ENCODE peak calls at places on chromosome 17, in seven cellular contexts. J is psoas muscle, K is right lobe of liver, F is adrenal gland, Q is cardiac muscle cell, O is colonic mucosa, U is astrocyte of the cerebellum. R is an unnamed sample.
A peak's percentile ranks its signal among the peaks of the same experiment; 100 is the strongest.

GRCh38 chr17:40086150-40087044 is 14.0 kb downstream of the NR1D1 start:
- DNase-seq in J (peak; percentile 87), K (peak; percentile 63), F (peak; percentile 67), Q (peak; percentile 63), O (no peak), U (no peak), R (no peak)

GRCh38 chr17:61097786-61098185 is 301.9 kb upstream of the TBX2 start:
- DNase-seq in J (no peak), K (no peak), F (no peak), Q (no peak), O (no peak), U (no peak), R (no peak)

GRCh38 chr17:56918916-56919315 is 5.1 kb upstream of the TRIM25 start:
- DNase-seq in J (no peak), K (no peak), F (no peak), Q (peak; percentile 88), O (no peak), U (no peak), R (no peak)

GRCh38 chr17:80892900-80893603 is 98.6 kb upstream of the CHMP6 start:
- DNase-seq in J (peak; percentile 83), K (no peak), F (peak; percentile 60), Q (peak; percentile 51), O (no peak), U (peak; percentile 35), R (peak; percentile 93)

GRCh38 chr17:5667871-5668270 is 83.6 kb upstream of the NLRP1 start:
- DNase-seq in J (no peak), K (no peak), F (no peak), Q (no peak), O (no peak), U (no peak), R (peak; percentile 14)

GRCh38 chr17:80751070-80751459 is 206.4 kb downstream of the RPTOR start:
- DNase-seq in J (peak; percentile 90), K (no peak), F (no peak), Q (no peak), O (no peak), U (no peak), R (no peak)

GRCh38 chr17:31216053-31216751 is 80.8 kb downstream of the OMG start:
- DNase-seq in J (no peak), K (no peak), F (no peak), Q (peak; percentile 79), O (no peak), U (peak; percentile 69), R (no peak)

GRCh38 chr17:18353541-18353940 is 9.8 kb downstream of the SHMT1 start:
- DNase-seq in J (no peak), K (no peak), F (no peak), Q (no peak), O (no peak), U (no peak), R (no peak)

GRCh38 chr17:2094891-2095535 is 40.1 kb downstream of the HIC1 start:
- DNase-seq in J (peak; percentile 75), K (peak; percentile 84), F (no peak), Q (peak; percentile 79), O (no peak), U (no peak), R (no peak)

GRCh38 chr17:11601661-11602060 is 3.4 kb downstream of the DNAH9 start:
- DNase-seq in J (no peak), K (no peak), F (no peak), Q (no peak), O (no peak), U (no peak), R (no peak)

DNA sequence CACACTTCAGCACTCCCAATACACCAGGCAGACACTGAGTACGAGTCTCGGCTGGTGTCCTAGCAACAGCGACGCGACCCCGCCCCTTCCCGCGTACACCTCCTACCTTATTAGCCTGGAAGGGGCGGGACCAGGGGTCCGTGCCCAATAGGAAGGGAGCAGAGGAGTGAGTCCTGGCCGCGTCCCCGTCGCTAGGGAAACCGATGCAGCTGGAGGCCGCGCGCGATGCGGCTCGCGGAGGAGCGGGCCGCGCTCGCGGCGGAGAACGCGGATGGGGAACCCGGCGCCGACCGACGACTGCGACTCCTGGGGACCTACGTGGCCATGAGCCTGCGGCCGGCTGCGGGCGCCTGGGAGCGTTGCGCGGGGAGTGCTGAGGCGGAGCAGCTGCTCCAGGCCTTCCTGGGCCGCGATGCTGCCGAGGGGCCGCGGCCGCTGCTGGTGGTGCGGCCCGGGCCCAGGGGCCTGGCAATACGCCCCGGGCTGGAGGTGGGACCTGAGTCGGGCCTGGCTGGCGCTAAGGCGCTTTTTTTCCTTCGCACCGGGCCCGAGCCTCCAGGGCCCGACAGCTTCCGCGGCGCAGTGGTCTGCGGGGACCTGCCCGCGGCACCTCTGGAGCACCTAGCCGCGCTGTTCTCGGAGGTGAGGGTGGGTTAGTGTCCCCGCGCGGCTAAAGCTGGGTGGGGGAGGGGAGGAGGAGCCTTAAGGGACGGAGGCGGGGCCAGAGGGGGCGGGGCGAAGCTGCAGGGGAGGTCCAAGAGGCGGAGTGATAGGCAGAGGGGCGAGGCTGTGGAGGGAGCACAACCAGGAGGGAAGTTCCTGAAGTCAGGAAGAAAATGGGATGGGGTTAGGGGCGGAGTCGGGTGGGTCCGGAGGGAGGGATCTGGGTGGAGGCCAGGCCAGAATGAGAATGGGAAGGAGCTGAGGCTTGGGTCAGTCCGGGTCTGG is at the start of gene DNAH9:
- DNase-seq in J (peak; percentile 94), K (peak; percentile 96), F (peak; percentile 99), Q (peak; percentile 77), O (peak; percentile 98), U (peak; percentile 9), R (peak; percentile 86)
- H3K4me3 ChIP-seq in J (peak within 1 kb of the TSS; percentile 56), K (peak within 1 kb of the TSS; percentile 43), F (peak within 1 kb of the TSS; percentile 77), Q (peak within 1 kb of the TSS; percentile 93), O (peak within 1 kb of the TSS; percentile 72), U (peak within 1 kb of the TSS; percentile 34), R (peak within 1 kb of the TSS; percentile 31)

GRCh38 chr17:76122411-76123126 is 18.5 kb downstream of the FOXJ1 start:
- DNase-seq in J (peak; percentile 47), K (no peak), F (no peak), Q (no peak), O (no peak), U (no peak), R (no peak)
- H3K4me3 ChIP-seq in J (no peak overlapping the region), K (no peak overlapping the region), F (no peak overlapping the region), Q (no peak overlapping the region), O (no peak overlapping the region), U (no peak overlapping the region), R (no peak overlapping the region)

GRCh38 chr17:49638818-49639217 is 39.1 kb downstream of the SPOP start:
- DNase-seq in J (no peak), K (no peak), F (no peak), Q (no peak), O (no peak), U (no peak), R (no peak)
- H3K4me3 ChIP-seq in J (peak overlapping the region; percentile 30), K (no peak overlapping the region), F (no peak overlapping the region), Q (no peak overlapping the region), O (no peak overlapping the region), U (no peak overlapping the region), R (no peak overlapping the region)

GRCh38 chr17:74452841-74453661 is 13.4 kb upstream of the CD300A start:
- DNase-seq in J (no peak), K (peak; percentile 69), F (no peak), Q (no peak), O (no peak), U (no peak), R (no peak)
- H3K4me3 ChIP-seq in J (peak overlapping the region; percentile 65), K (peak overlapping the region; percentile 34), F (peak overlapping the region; percentile 36), Q (no peak overlapping the region), O (peak overlapping the region; percentile 33), U (peak overlapping the region; percentile 7), R (no peak overlapping the region)

GRCh38 chr17:36657390-36657762 is 56.0 kb downstream of the MRM1 start:
- DNase-seq in J (no peak), K (no peak), F (no peak), Q (peak; percentile 14), O (no peak), U (no peak), R (no peak)
- H3K4me3 ChIP-seq in J (peak overlapping the region; percentile 59), K (no peak overlapping the region), F (peak overlapping the region; percentile 64), Q (peak overlapping the region; percentile 36), O (peak overlapping the region; percentile 40), U (peak overlapping the region; percentile 33), R (no peak overlapping the region)

GRCh38 chr17:48051706-48052486 is 3.7 kb downstream of the NFE2L1 start:
- DNase-seq in J (peak; percentile 86), K (no peak), F (peak; percentile 54), Q (peak; percentile 99), O (peak; percentile 42), U (peak; percentile 98), R (no peak)
- H3K4me3 ChIP-seq in J (peak overlapping the region; percentile 87), K (peak overlapping the region; percentile 32), F (peak overlapping the region; percentile 86), Q (no peak overlapping the region), O (no peak overlapping the region), U (peak overlapping the region; percentile 69), R (no peak overlapping the region)

DNA sequence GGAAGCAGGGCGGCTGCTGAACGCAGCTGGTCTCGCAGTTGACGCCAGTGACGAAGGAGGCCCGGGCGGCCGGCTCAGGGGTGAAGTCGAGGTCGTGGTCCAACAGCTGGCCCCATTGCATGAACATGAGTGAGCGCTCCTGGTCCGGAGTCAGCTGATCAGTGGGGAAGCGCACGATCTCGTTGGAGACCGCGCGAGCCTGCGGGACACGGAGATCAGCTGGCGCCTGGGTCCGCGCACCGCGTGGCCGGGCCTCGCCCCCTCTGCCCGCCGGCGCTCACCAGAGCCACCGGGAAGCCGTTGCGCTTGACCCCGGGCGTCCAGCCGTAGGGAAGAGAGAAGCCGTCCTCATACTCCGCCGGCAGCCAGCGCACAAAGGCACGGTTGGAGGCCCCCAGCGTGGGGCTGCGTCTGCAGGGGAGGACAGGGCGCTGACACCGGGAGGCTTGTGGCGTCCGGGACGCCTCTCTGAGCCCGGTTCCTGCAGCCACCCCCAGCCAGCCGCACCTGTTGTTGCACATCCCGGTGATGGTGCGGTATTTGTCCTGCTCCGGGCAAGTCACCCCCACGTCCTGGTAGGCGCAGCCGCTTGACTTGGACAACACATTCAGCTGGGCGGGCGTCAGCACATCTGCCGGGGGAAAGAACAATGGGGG is 1.6 kb downstream of the MPO start:
- DNase-seq in J (peak; percentile 84), K (peak; percentile 31), F (no peak), Q (peak; percentile 68), O (no peak), U (no peak), R (no peak)
- H3K4me3 ChIP-seq in J (peak overlapping the region; percentile 60), K (no peak overlapping the region), F (peak overlapping the region; percentile 30), Q (no peak overlapping the region), O (peak overlapping the region; percentile 7), U (no peak overlapping the region), R (no peak overlapping the region)

GRCh38 chr17:43468746-43469544 is 14.8 kb upstream of the DHX8 start:
- DNase-seq in J (no peak), K (no peak), F (no peak), Q (peak; percentile 41), O (no peak), U (peak; percentile 83), R (peak; percentile 82)
- H3K4me3 ChIP-seq in J (no peak overlapping the region), K (no peak overlapping the region), F (no peak overlapping the region), Q (no peak overlapping the region), O (no peak overlapping the region), U (no peak overlapping the region), R (no peak overlapping the region)